ENCODE peak calls at places on chromosomes 6 and 20, in four cellular contexts. One of them, this sample, is unnamed. For H3K9me3, the result is how much of the 10 kb centered on the place peaks cover.

GRCh38 chr6:149985506-149985937 is 21.8 kb downstream of the ULBP1 start:
- DNase-seq in fibroblast of lung: no peak
- DNase-seq in hepatocyte: no peak
- DNase-seq in PC-3: no peak
- DNase-seq in this sample: no peak

GRCh38 chr6:77837034-77837784 is 184.4 kb downstream of the MEI4 start:
- DNase-seq in hepatocyte: no peak
- DNase-seq in fibroblast of lung: no peak
- DNase-seq in PC-3: no peak
- DNase-seq in this sample: no peak

GRCh38 chr20:58286729-58287128 is 22.8 kb upstream of the RAB22A start:
- DNase-seq in fibroblast of lung: no peak
- DNase-seq in PC-3: no peak
- DNase-seq in hepatocyte: no peak
- DNase-seq in this sample: no peak

GRCh38 chr20:52425253-52425652 is 233.7 kb upstream of the ZFP64 start:
- DNase-seq in PC-3: no peak
- DNase-seq in hepatocyte: peak
- DNase-seq in fibroblast of lung: no peak
- DNase-seq in this sample: no peak

GRCh38 chr6:81785340-81785739 is 32.9 kb upstream of the TENT5A start:
- DNase-seq in fibroblast of lung: no peak
- DNase-seq in PC-3: peak
- DNase-seq in hepatocyte: no peak
- DNase-seq in this sample: no peak

GRCh38 chr6:82017316-82017715 is 230.2 kb downstream of the IBTK start:
- DNase-seq in hepatocyte: peak
- DNase-seq in fibroblast of lung: peak
- DNase-seq in PC-3: peak
- DNase-seq in this sample: no peak

GRCh38 chr6:77457720-77458349 is 5.5 kb downstream of the HTR1B start:
- DNase-seq in PC-3: peak
- DNase-seq in fibroblast of lung: peak
- DNase-seq in hepatocyte: peak
- DNase-seq in this sample: peak

GRCh38 chr6:138289739-138290138 is 71.4 kb upstream of the PBOV1 start:
- DNase-seq in fibroblast of lung: no peak
- DNase-seq in hepatocyte: peak
- DNase-seq in PC-3: peak
- DNase-seq in this sample: no peak

GRCh38 chr6:167506443-167507231 is 181.8 kb downstream of the TTLL2 start:
- DNase-seq in PC-3: no peak
- DNase-seq in hepatocyte: peak
- DNase-seq in fibroblast of lung: no peak
- DNase-seq in this sample: no peak

GRCh38 chr6:144262470-144263369 is 22.4 kb upstream of the UTRN start:
- DNase-seq in fibroblast of lung: no peak
- DNase-seq in hepatocyte: no peak
- DNase-seq in PC-3: peak
- DNase-seq in this sample: no peak

GRCh38 chr6:34731393-34732060 is 25.8 kb upstream of the SNRPC start:
- DNase-seq in PC-3: no peak
- DNase-seq in fibroblast of lung: no peak
- DNase-seq in hepatocyte: no peak
- DNase-seq in this sample: no peak

GRCh38 chr6:6543181-6543879 is 45.2 kb upstream of the LY86 start:
- DNase-seq in hepatocyte: no peak
- DNase-seq in fibroblast of lung: no peak
- DNase-seq in PC-3: no peak
- DNase-seq in this sample: no peak

GRCh38 chr20:20711413-20711812 is 1.0 kb downstream of the RALGAPA2 start:
- DNase-seq in hepatocyte: peak
- DNase-seq in fibroblast of lung: no peak
- DNase-seq in PC-3: no peak
- DNase-seq in this sample: no peak

GRCh38 chr6:10528170-10528981 is 7.2 kb downstream of the GCNT2 start:
- DNase-seq in fibroblast of lung: peak
- DNase-seq in PC-3: peak
- DNase-seq in hepatocyte: peak
- DNase-seq in this sample: no peak

GRCh38 chr20:3890410-3890751 is 1.2 kb downstream of the PANK2 start:
- DNase-seq in PC-3: peak
- DNase-seq in hepatocyte: no peak
- DNase-seq in fibroblast of lung: peak
- DNase-seq in this sample: no peak

GRCh38 chr6:865846-866245 is 172.9 kb upstream of the EXOC2 start:
- DNase-seq in fibroblast of lung: no peak
- DNase-seq in PC-3: no peak
- DNase-seq in hepatocyte: no peak
- DNase-seq in this sample: no peak

GRCh38 chr6:21438237-21438985 is 155.1 kb upstream of the SOX4 start:
- DNase-seq in hepatocyte: no peak
- DNase-seq in fibroblast of lung: no peak
- DNase-seq in PC-3: peak
- DNase-seq in this sample: no peak

GRCh38 chr6:158381214-158381613 is 68.9 kb downstream of the TULP4 start:
- DNase-seq in hepatocyte: no peak
- DNase-seq in PC-3: peak
- DNase-seq in fibroblast of lung: no peak
- DNase-seq in this sample: no peak

GRCh38 chr6:11727995-11728961 is 50.3 kb downstream of the ADTRP start:
- DNase-seq in PC-3: no peak
- DNase-seq in fibroblast of lung: no peak
- DNase-seq in hepatocyte: no peak
- DNase-seq in this sample: no peak

GRCh38 chr6:57207141-57207540 is 15.0 kb downstream of the RAB23 start:
- DNase-seq in hepatocyte: no peak
- DNase-seq in fibroblast of lung: peak
- DNase-seq in PC-3: no peak
- DNase-seq in this sample: no peak

GRCh38 chr20:52191132-52191435 is 495 bp downstream of the ZFP64 start:
- DNase-seq in fibroblast of lung: peak
- DNase-seq in hepatocyte: no peak
- DNase-seq in PC-3: peak
- DNase-seq in this sample: no peak

GRCh38 chr6:88161921-88162320 is 4.2 kb downstream of the CNR1 start:
- DNase-seq in fibroblast of lung: no peak
- DNase-seq in PC-3: no peak
- DNase-seq in hepatocyte: no peak
- DNase-seq in this sample: no peak

GRCh38 chr6:35140991-35141720 is at the start of gene TCP11:
- DNase-seq in hepatocyte: no peak
- DNase-seq in PC-3: no peak
- DNase-seq in fibroblast of lung: no peak
- DNase-seq in this sample: no peak

GRCh38 chr6:21740719-21741118 is 147.2 kb downstream of the SOX4 start:
- DNase-seq in hepatocyte: no peak
- DNase-seq in PC-3: peak
- DNase-seq in fibroblast of lung: peak
- DNase-seq in this sample: no peak

GRCh38 chr6:42217523-42218367 is at the start of gene MRPS10:
- DNase-seq in fibroblast of lung: peak
- DNase-seq in PC-3: peak
- DNase-seq in hepatocyte: peak
- DNase-seq in this sample: peak

GRCh38 chr6:75317503-75318206 is 33.1 kb upstream of the TMEM30A start:
- DNase-seq in fibroblast of lung: no peak
- DNase-seq in hepatocyte: no peak
- DNase-seq in PC-3: no peak
- DNase-seq in this sample: peak

DNA sequence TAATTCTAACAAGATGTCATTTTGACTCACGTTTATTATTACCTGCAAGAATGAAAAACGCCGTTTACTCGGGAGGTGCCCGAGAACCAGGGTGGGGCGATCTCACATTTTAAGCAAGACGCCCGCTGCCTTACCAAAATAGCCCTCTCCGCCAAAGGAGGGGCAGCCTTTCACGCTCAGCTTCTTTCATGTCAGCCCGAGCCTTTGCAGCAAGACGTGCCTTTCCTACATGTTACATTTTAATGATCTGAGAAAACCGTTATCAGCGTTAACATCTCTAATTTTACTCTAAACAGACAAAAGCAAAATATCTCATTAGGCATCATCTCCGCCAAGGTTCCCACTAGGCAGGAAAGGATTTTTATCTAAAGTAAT is 2.0 kb downstream of the BACH2 start:
- DNase-seq in hepatocyte: no peak
- DNase-seq in PC-3: no peak
- DNase-seq in fibroblast of lung: no peak
- DNase-seq in this sample: no peak
- TF ChIP-seq EZH2 in hepatocyte: no peak
- TF ChIP-seq EZH2 in PC-3: no peak
- TF ChIP-seq EZH2 in fibroblast of lung: no peak
- TF ChIP-seq EZH2 in this sample: no peak

DNA sequence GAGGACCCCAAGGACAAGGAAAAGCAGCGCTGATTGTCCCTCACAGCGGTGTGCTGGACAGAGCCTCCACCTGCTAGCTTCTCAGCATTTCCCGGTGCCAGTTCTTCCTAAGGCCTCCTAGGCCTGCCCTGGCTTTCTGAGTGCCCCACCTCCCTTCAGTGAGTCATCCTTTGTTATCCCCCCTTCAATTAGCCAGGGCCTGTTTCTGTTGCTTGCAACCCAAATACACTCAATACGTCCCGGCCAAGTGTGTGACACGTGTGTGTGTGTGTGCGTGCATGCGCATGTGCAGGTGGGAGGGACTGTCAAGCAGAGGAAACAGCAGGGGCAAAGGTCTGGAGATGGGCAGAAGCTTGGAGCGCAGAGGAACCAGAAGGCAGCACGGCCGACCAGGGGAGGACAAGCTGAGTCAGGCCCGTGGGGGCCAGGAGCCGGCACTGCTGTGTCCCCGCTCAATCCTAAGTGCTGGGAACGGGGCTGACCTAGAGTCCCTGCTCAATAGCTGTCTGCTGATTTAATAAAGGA is 159.8 kb downstream of the PREX1 start:
- DNase-seq in hepatocyte: no peak
- DNase-seq in fibroblast of lung: peak
- DNase-seq in PC-3: no peak
- DNase-seq in this sample: no peak
- H3K4me3 ChIP-seq in hepatocyte: no peak
- H3K4me3 ChIP-seq in fibroblast of lung: no peak
- H3K4me3 ChIP-seq in PC-3: no peak
- H3K4me3 ChIP-seq in this sample: no peak

DNA sequence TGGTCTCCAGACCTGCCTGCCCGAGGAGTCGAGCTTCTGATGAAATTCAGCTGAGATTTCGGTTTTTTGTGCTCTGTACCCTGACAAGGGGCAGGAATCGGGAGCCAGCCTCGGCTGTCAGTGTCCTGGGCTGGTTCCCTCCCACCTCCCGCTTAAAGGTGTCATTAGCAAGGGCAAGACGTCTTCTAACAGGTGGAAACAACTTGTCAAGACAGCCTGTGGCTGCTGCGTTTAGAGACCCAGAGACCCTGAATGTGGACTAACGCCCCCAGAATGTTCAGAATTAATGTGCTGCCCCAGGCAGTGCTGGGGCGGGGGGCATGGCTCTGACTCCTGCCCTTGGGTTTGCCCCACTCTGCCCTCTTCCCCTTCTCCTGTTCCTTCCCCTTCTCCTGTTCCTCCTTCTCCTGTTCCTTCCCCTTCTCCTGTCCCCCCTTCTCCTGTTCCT is 69.7 kb downstream of the PHACTR3 start:
- DNase-seq in hepatocyte: no peak
- DNase-seq in PC-3: no peak
- DNase-seq in fibroblast of lung: no peak
- DNase-seq in this sample: no peak
- H3K9me3 ChIP-seq in hepatocyte: under half
- H3K9me3 ChIP-seq in PC-3: under half
- H3K9me3 ChIP-seq in fibroblast of lung: under half
- H3K9me3 ChIP-seq in this sample: under half

DNA sequence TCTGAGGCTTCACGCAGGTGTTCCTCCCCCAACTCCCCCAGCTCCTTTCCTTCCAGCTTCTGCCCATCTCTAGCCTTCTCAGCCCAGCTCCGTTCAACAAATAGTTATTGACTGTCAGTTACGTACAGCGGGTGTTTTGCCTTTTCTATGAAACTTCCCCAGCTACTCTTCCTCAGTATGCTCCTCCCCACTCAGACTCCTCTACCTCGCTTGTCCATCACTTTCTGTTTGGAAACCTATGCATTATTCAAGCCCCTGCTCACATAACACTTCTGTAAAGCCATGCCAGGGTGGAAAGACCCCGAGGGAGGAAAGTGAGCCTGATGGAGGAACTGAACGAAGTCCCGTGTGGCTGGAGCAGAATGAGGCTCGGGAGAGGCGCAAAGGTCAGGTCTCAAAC is 44.2 kb upstream of the NR2E1 start:
- DNase-seq in hepatocyte: no peak
- DNase-seq in fibroblast of lung: no peak
- DNase-seq in PC-3: no peak
- DNase-seq in this sample: no peak
- TF ChIP-seq EZH2 in hepatocyte: no peak
- TF ChIP-seq EZH2 in fibroblast of lung: no peak
- TF ChIP-seq EZH2 in PC-3: no peak
- TF ChIP-seq EZH2 in this sample: no peak

GRCh38 chr20:60137657-60138245 is 179.5 kb downstream of the CDH26 start:
- DNase-seq in fibroblast of lung: peak
- DNase-seq in PC-3: peak
- DNase-seq in hepatocyte: no peak
- DNase-seq in this sample: no peak
- H3K4me3 ChIP-seq in fibroblast of lung: no peak
- H3K4me3 ChIP-seq in PC-3: no peak
- H3K4me3 ChIP-seq in hepatocyte: no peak
- H3K4me3 ChIP-seq in this sample: no peak

DNA sequence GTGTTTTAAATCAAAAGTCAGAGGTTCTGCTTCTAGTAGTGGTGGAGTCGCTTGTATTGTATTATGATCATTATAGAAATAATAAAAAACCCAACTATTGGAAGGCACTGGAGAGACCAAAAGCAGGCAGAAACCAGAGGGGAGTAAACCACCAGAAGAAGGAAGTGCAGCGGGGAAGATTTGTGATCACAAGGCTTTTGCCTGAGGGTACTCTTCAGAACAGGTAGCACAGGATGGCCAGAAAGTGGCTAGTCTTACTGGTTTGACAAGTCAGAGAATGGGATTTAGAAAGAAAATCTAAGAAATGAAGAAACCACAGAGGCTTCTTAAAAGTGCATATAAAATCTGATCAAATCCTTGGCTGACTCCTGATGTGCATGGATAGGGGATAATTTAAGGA is 24.0 kb downstream of the MAPK13 start:
- DNase-seq in hepatocyte: peak
- DNase-seq in PC-3: peak
- DNase-seq in fibroblast of lung: no peak
- DNase-seq in this sample: no peak
- H3K9me3 ChIP-seq in hepatocyte: under half
- H3K9me3 ChIP-seq in PC-3: under half
- H3K9me3 ChIP-seq in fibroblast of lung: under half
- H3K9me3 ChIP-seq in this sample: under half

This sample was measured in SK-N-MC.